ENCODE peak calls at places on chromosomes 4 and X, in seven cellular contexts. E is aorta; X is GM13977; O is skeletal muscle cell; M is substantia nigra; J is IMR-90; R is naive thymus-derived CD8-positive, alpha-beta T cell. B is an unnamed sample.

GRCh38 chrX:132483951-132484350 is 4.9 kb downstream of the MBNL3 start:
- DNase-seq in M (no peak), O (no peak), E (no peak), X (no peak), R (no peak), J (no peak), B (no peak)

GRCh38 chrX:40297949-40298539 is 200.3 kb upstream of the BCOR start:
- DNase-seq in R (no peak), E (no peak), X (no peak), O (no peak), M (no peak), J (no peak), B (no peak)

GRCh38 chrX:15750611-15751159 is 12.6 kb downstream of the CA5B start:
- DNase-seq in R (no peak), X (no peak), M (no peak), E (no peak), J (no peak), O (no peak), B (no peak)

GRCh38 chr4:156169011-156169410 is 215.3 kb upstream of the CTSO start:
- DNase-seq in O (peak; percentile 88), M (no peak), X (peak; percentile 11), J (peak; percentile 95), R (no peak), E (peak; percentile 46), B (peak; percentile 40)

GRCh38 chr4:12884846-12885796 is 599.0 kb downstream of the RAB28 start:
- DNase-seq in R (no peak), X (no peak), J (no peak), M (no peak), E (no peak), O (no peak), B (no peak)

GRCh38 chr4:44662623-44663006 is 11.2 kb upstream of the YIPF7 start:
- DNase-seq in J (no peak), O (no peak), M (no peak), X (no peak), R (no peak), E (no peak), B (no peak)

GRCh38 chrX:44874481-44875184 is 1.6 kb downstream of the KDM6A start:
- DNase-seq in M (peak; percentile 47), J (peak; percentile 49), X (peak; percentile 64), E (no peak), O (no peak), R (no peak), B (no peak)

GRCh38 chr4:2875556-2875955 is 31.9 kb downstream of the ADD1 start:
- DNase-seq in J (no peak), M (no peak), E (no peak), R (no peak), O (no peak), X (no peak), B (no peak)

GRCh38 chrX:9342581-9343051 is 122.2 kb upstream of the TBL1X start:
- DNase-seq in O (no peak), R (peak; percentile 84), X (peak; percentile 40), M (peak; percentile 60), E (peak; percentile 93), J (peak; percentile 80), B (peak; percentile 90)

GRCh38 chrX:70293621-70294020 is 3.7 kb downstream of the KIF4A start:
- DNase-seq in M (no peak), X (no peak), R (no peak), E (no peak), J (peak; percentile 66), O (no peak), B (no peak)

GRCh38 chr4:140943486-140943885 is 187.3 kb upstream of the TBC1D9 start:
- DNase-seq in R (no peak), O (peak; percentile 63), E (no peak), M (no peak), J (peak; percentile 77), X (no peak), B (no peak)

GRCh38 chr4:33013280-33013679 is 2293.1 kb downstream of the PCDH7 start:
- DNase-seq in O (no peak), R (no peak), M (no peak), J (no peak), E (no peak), X (no peak), B (no peak)

GRCh38 chrX:41010188-41010846 is 74.9 kb upstream of the USP9X start:
- DNase-seq in E (peak; percentile 86), R (peak; percentile 79), X (peak; percentile 40), O (peak; percentile 88), M (peak; percentile 32), J (peak; percentile 88), B (peak; percentile 81)

GRCh38 chr4:143399113-143399949 is 62.7 kb downstream of the GAB1 start:
- DNase-seq in R (no peak), J (peak; percentile 21), M (no peak), O (no peak), X (no peak), E (no peak), B (no peak)

GRCh38 chrX:149540133-149540620 is 635 bp upstream of the EOLA1 start:
- DNase-seq in O (peak; percentile 65), R (peak; percentile 96), M (peak; percentile 85), J (peak; percentile 84), X (peak; percentile 86), E (peak; percentile 95), B (peak; percentile 95)

GRCh38 chr4:19748470-19748869 is 503.2 kb upstream of the SLIT2 start:
- DNase-seq in R (no peak), E (no peak), O (peak; percentile 78), J (peak; percentile 87), M (no peak), X (no peak), B (peak; percentile 63)

GRCh38 chr4:93759506-93759905 is 69.0 kb upstream of the ATOH1 start:
- DNase-seq in M (no peak), J (no peak), O (no peak), R (no peak), X (no peak), E (no peak), B (no peak)

GRCh38 chrX:71151366-71151765 is 6.7 kb downstream of the NLGN3 start:
- DNase-seq in X (no peak), M (no peak), J (no peak), E (peak; percentile 21), R (no peak), O (no peak), B (no peak)

GRCh38 chr4:174086829-174087799 is 196.4 kb downstream of the FBXO8 start:
- DNase-seq in J (no peak), O (no peak), E (no peak), R (no peak), X (no peak), M (no peak), B (no peak)

GRCh38 chr4:104418313-104418712 is 76.4 kb downstream of the CXXC4 start:
- DNase-seq in M (no peak), E (no peak), O (no peak), R (no peak), J (no peak), X (no peak), B (no peak)

GRCh38 chr4:1763550-1764080 is 29.5 kb upstream of the FGFR3 start:
- DNase-seq in J (peak; percentile 22), O (no peak), X (peak; percentile 80), E (no peak), M (peak; percentile 34), R (no peak), B (no peak)

GRCh38 chrX:132493095-132493494 is 4.3 kb upstream of the MBNL3 start:
- DNase-seq in O (no peak), M (no peak), E (no peak), X (no peak), J (no peak), R (no peak), B (no peak)

GRCh38 chrX:10529344-10529743 is 91.0 kb downstream of the MID1 start:
- DNase-seq in J (peak; percentile 60), E (no peak), R (no peak), O (no peak), X (no peak), M (no peak), B (no peak)

GRCh38 chrX:133640161-133641015 is 225.1 kb upstream of the GPC4 start:
- DNase-seq in E (no peak), O (no peak), R (no peak), X (no peak), J (no peak), M (no peak), B (no peak)

GRCh38 chrX:10513974-10514373 is 106.4 kb downstream of the MID1 start:
- DNase-seq in X (no peak), E (no peak), M (no peak), O (no peak), R (no peak), J (no peak), B (no peak)

GRCh38 chr4:110671679-110672078 is 48.8 kb upstream of the PITX2 start:
- DNase-seq in J (no peak), M (no peak), X (no peak), O (no peak), R (no peak), E (no peak), B (no peak)

GRCh38 chr4:127521463-127521862 is 111.3 kb upstream of the INTU start:
- DNase-seq in M (no peak), J (no peak), E (no peak), R (no peak), O (no peak), X (no peak), B (no peak)

B was measured in sciatic nerve.